ENCODE peak calls at places on chromosomes 6 and 20, in five cellular contexts. M is right cardiac atrium; D is prostate gland; K is effector memory CD4-positive, alpha-beta T cell; C is H1. O is an unnamed sample.

GRCh38 chr6:89866024-89866678 is 28.1 kb upstream of the GJA10 start:
- DNase-seq in D (no peak), C (no peak), K (no peak), M (no peak), O (no peak)

GRCh38 chr6:134512946-134513345 is 195.0 kb upstream of the SGK1 start:
- DNase-seq in K (no peak), M (peak; percentile 57), D (no peak), C (no peak), O (no peak)

GRCh38 chr20:21315138-21315537 is 12.0 kb downstream of the XRN2 start:
- DNase-seq in D (no peak), C (no peak), K (no peak), M (no peak), O (no peak)

GRCh38 chr20:54366669-54367068 is 108.7 kb upstream of the DOK5 start:
- DNase-seq in M (no peak), D (no peak), C (no peak), K (no peak), O (no peak)

GRCh38 chr6:152180601-152181000 is 373.1 kb downstream of the ESR1 start:
- DNase-seq in M (no peak), D (no peak), C (no peak), K (no peak), O (no peak)

GRCh38 chr6:167397712-167398111 is 72.8 kb downstream of the TTLL2 start:
- DNase-seq in D (no peak), C (no peak), K (no peak), M (no peak), O (no peak)

GRCh38 chr20:36043892-36044515 is 75.6 kb downstream of the CNBD2 start:
- DNase-seq in K (no peak), M (no peak), C (no peak), D (no peak), O (no peak)

GRCh38 chr20:53403029-53403428 is 190.6 kb downstream of the ZNF217 start:
- DNase-seq in C (no peak), M (no peak), D (no peak), K (no peak), O (no peak)

GRCh38 chr6:150932976-150933375 is 67.5 kb downstream of the MTHFD1L start:
- DNase-seq in D (no peak), M (no peak), C (no peak), K (no peak), O (no peak)

GRCh38 chr6:119140471-119141165 is 62.2 kb upstream of the FAM184A start:
- DNase-seq in D (no peak), C (no peak), K (no peak), M (no peak), O (no peak)

GRCh38 chr20:64277571-64278318 is 22.2 kb downstream of the PCMTD2 start:
- DNase-seq in M (no peak), D (no peak), K (no peak), C (no peak), O (no peak)

GRCh38 chr6:140921366-140922226 is 1211.1 kb upstream of the GJE1 start:
- DNase-seq in C (peak; percentile 5), K (no peak), M (no peak), D (peak; percentile 31), O (no peak)

GRCh38 chr20:53847118-53847842 is 223.1 kb downstream of the BCAS1 start:
- DNase-seq in D (no peak), M (no peak), C (no peak), K (no peak), O (no peak)

GRCh38 chr6:99425647-99426453 is 742 bp upstream of the PNISR start:
- DNase-seq in D (peak; percentile 70), M (peak; percentile 89), K (peak; percentile 39), C (peak; percentile 87), O (no peak)

GRCh38 chr6:165183496-165184140 is 125.8 kb downstream of the C6orf118 start:
- DNase-seq in M (no peak), K (no peak), C (no peak), D (no peak), O (no peak)

GRCh38 chr20:60984666-60985065 is 267.4 kb upstream of the CDH4 start:
- DNase-seq in D (no peak), M (no peak), K (no peak), C (no peak), O (no peak)

GRCh38 chr6:14366880-14367279 is 249.3 kb downstream of the CD83 start:
- DNase-seq in K (no peak), D (no peak), C (no peak), M (no peak), O (no peak)

GRCh38 chr6:168216741-168217140 is 102.8 kb downstream of the DACT2 start:
- DNase-seq in D (no peak), C (no peak), M (no peak), K (no peak), O (no peak)

GRCh38 chr6:170227996-170228550 is 62.8 kb downstream of the DLL1 start:
- DNase-seq in D (no peak), C (no peak), K (no peak), M (no peak), O (no peak)

GRCh38 chr6:122621638-122622037 is 11.4 kb downstream of the PKIB start:
- DNase-seq in M (no peak), D (no peak), C (no peak), K (no peak), O (no peak)

GRCh38 chr6:42503894-42504293 is 52.2 kb upstream of the TRERF1 start:
- DNase-seq in C (no peak), K (no peak), M (no peak), D (no peak), O (no peak)

GRCh38 chr20:35191419-35191818 is 19.5 kb downstream of the PROCR start:
- DNase-seq in D (no peak), M (no peak), K (no peak), C (no peak), O (no peak)

GRCh38 chr6:170127151-170127550 is 163.7 kb downstream of the DLL1 start:
- DNase-seq in D (no peak), C (no peak), K (no peak), M (no peak), O (no peak)

GRCh38 chr20:33415948-33416347 is 14.6 kb upstream of the CDK5RAP1 start:
- DNase-seq in K (no peak), M (peak; percentile 56), D (peak; percentile 19), C (peak; percentile 9), O (no peak)

GRCh38 chr20:50237349-50237748 is 46.7 kb downstream of the CEBPB start:
- DNase-seq in C (no peak), M (no peak), K (no peak), D (no peak), O (no peak)

GRCh38 chr6:13103169-13103568 is 225.2 kb downstream of the TBC1D7 start:
- DNase-seq in C (no peak), D (no peak), M (no peak), K (no peak), O (no peak)

GRCh38 chr20:44572551-44573500 is 9.6 kb upstream of the PKIG start:
- DNase-seq in D (peak; percentile 50), C (no peak), K (no peak), M (peak; percentile 53), O (no peak)

GRCh38 chr20:32333988-32334885 is 23.9 kb upstream of the ASXL1 start:
- DNase-seq in D (no peak), M (peak; percentile 82), K (peak; percentile 22), C (no peak), O (peak; percentile 35)

GRCh38 chr6:165551828-165552227 is 111.2 kb downstream of the PDE10A start:
- DNase-seq in C (no peak), D (no peak), K (no peak), M (no peak), O (no peak)

GRCh38 chr6:112231609-112232060 is 22.7 kb downstream of the LAMA4 start:
- DNase-seq in C (no peak), K (no peak), M (no peak), D (no peak), O (no peak)

GRCh38 chr6:149935246-149935645 is 6.6 kb upstream of the ULBP2 start:
- DNase-seq in M (no peak), K (no peak), C (no peak), D (no peak), O (no peak)

GRCh38 chr6:112413805-112414204 is 66.7 kb downstream of the RFPL4B start:
- DNase-seq in M (no peak), C (no peak), D (no peak), K (no peak), O (no peak)

GRCh38 chr6:46505693-46506512 is 14.7 kb upstream of the RCAN2 start:
- DNase-seq in M (peak; percentile 36), K (no peak), D (peak; percentile 19), C (no peak), O (no peak)

GRCh38 chr20:38962044-38962897 is at the start of gene DHX35:
- DNase-seq in C (peak; percentile 91), M (peak; percentile 99), K (peak; percentile 97), D (peak; percentile 98), O (peak; percentile 98)

GRCh38 chr20:4018015-4018748 is 2.8 kb upstream of the RNF24 start:
- DNase-seq in K (no peak), M (no peak), C (no peak), D (no peak), O (no peak)

GRCh38 chr6:33314515-33314942 is 651 bp upstream of the TAPBP start:
- DNase-seq in K (peak; percentile 75), C (no peak), M (peak; percentile 73), D (peak; percentile 57), O (peak; percentile 76)

GRCh38 chr6:53335224-53335994 is 13.3 kb downstream of the ELOVL5 start:
- DNase-seq in K (peak; percentile 71), D (no peak), M (no peak), C (no peak), O (peak; percentile 84)

GRCh38 chr20:51329845-51330244 is 212.7 kb downstream of the NFATC2 start:
- DNase-seq in K (no peak), D (no peak), M (no peak), C (no peak), O (no peak)
- H3K27ac ChIP-seq in K (no peak overlapping the region), D (no peak overlapping the region), M (no peak overlapping the region), C (no peak overlapping the region), O (no peak overlapping the region)

GRCh38 chr6:44050872-44051421 is 76.3 kb downstream of the MRPL14 start:
- DNase-seq in C (no peak), D (no peak), M (peak; percentile 15), K (no peak), O (no peak)
- H3K27ac ChIP-seq in C (no peak overlapping the region), D (peak overlapping the region; percentile 68), M (peak overlapping the region; percentile 34), K (no peak overlapping the region), O (no peak overlapping the region)

GRCh38 chr6:130107710-130108109 is 89.3 kb downstream of the L3MBTL3 start:
- DNase-seq in M (no peak), D (no peak), K (no peak), C (no peak), O (no peak)
- H3K27ac ChIP-seq in M (no peak overlapping the region), D (no peak overlapping the region), K (no peak overlapping the region), C (no peak overlapping the region), O (no peak overlapping the region)

GRCh38 chr6:155521719-155522118 is 66.1 kb upstream of the NOX3 start:
- DNase-seq in C (no peak), D (no peak), M (no peak), K (no peak), O (no peak)
- H3K27ac ChIP-seq in C (no peak overlapping the region), D (no peak overlapping the region), M (no peak overlapping the region), K (no peak overlapping the region), O (no peak overlapping the region)

O was measured in CD8-positive, alpha-beta memory T cell.